ENCODE peak calls at places on chromosomes 7 and 10, in seven cellular contexts. One of them, this sample, is unnamed.

GRCh38 chr10:132584081-132584480 is 46.5 kb downstream of the INPP5A start:
- DNase-seq in suprapubic skin: no peak
- DNase-seq in NCI-H187: no peak
- DNase-seq in stimulated activated CD4-positive, alpha-beta T cell treated with anti-CD3 and anti-CD28 coated beads, Interleukin-2, amount 100 ng/mL, for 48 hours: no peak
- DNase-seq in frontal cortex: no peak
- DNase-seq in left ventricle myocardium superior: no peak
- DNase-seq in fibroblast of mammary gland: no peak
- DNase-seq in this sample: no peak

GRCh38 chr7:111987115-111987826 is 218.9 kb downstream of the DOCK4 start:
- DNase-seq in fibroblast of mammary gland: peak; percentile 80
- DNase-seq in suprapubic skin: no peak
- DNase-seq in NCI-H187: no peak
- DNase-seq in left ventricle myocardium superior: no peak
- DNase-seq in frontal cortex: no peak
- DNase-seq in stimulated activated CD4-positive, alpha-beta T cell treated with anti-CD3 and anti-CD28 coated beads, Interleukin-2, amount 100 ng/mL, for 48 hours: no peak
- DNase-seq in this sample: peak; percentile 81

GRCh38 chr10:15824498-15824897 is 35.8 kb downstream of the MINDY3 start:
- DNase-seq in stimulated activated CD4-positive, alpha-beta T cell treated with anti-CD3 and anti-CD28 coated beads, Interleukin-2, amount 100 ng/mL, for 48 hours: no peak
- DNase-seq in left ventricle myocardium superior: no peak
- DNase-seq in frontal cortex: no peak
- DNase-seq in fibroblast of mammary gland: peak; percentile 39
- DNase-seq in NCI-H187: no peak
- DNase-seq in suprapubic skin: no peak
- DNase-seq in this sample: peak; percentile 56

GRCh38 chr7:8109196-8110022 is 140.8 kb downstream of the GLCCI1 start:
- DNase-seq in left ventricle myocardium superior: no peak
- DNase-seq in stimulated activated CD4-positive, alpha-beta T cell treated with anti-CD3 and anti-CD28 coated beads, Interleukin-2, amount 100 ng/mL, for 48 hours: no peak
- DNase-seq in frontal cortex: no peak
- DNase-seq in suprapubic skin: no peak
- DNase-seq in NCI-H187: no peak
- DNase-seq in fibroblast of mammary gland: peak; percentile 44
- DNase-seq in this sample: peak; percentile 21

GRCh38 chr7:14403587-14403986 is 414.1 kb upstream of the ETV1 start:
- DNase-seq in fibroblast of mammary gland: peak; percentile 19
- DNase-seq in stimulated activated CD4-positive, alpha-beta T cell treated with anti-CD3 and anti-CD28 coated beads, Interleukin-2, amount 100 ng/mL, for 48 hours: no peak
- DNase-seq in frontal cortex: no peak
- DNase-seq in suprapubic skin: no peak
- DNase-seq in left ventricle myocardium superior: no peak
- DNase-seq in NCI-H187: no peak
- DNase-seq in this sample: no peak

GRCh38 chr7:106166651-106167342 is 54.7 kb upstream of the SYPL1 start:
- DNase-seq in NCI-H187: peak; percentile 21
- DNase-seq in fibroblast of mammary gland: peak; percentile 87
- DNase-seq in suprapubic skin: no peak
- DNase-seq in frontal cortex: peak; percentile 52
- DNase-seq in stimulated activated CD4-positive, alpha-beta T cell treated with anti-CD3 and anti-CD28 coated beads, Interleukin-2, amount 100 ng/mL, for 48 hours: peak; percentile 21
- DNase-seq in left ventricle myocardium superior: no peak
- DNase-seq in this sample: peak; percentile 91

GRCh38 chr7:150755473-150756099 is 18.4 kb downstream of the GIMAP5 start:
- DNase-seq in fibroblast of mammary gland: peak; percentile 59
- DNase-seq in suprapubic skin: no peak
- DNase-seq in NCI-H187: no peak
- DNase-seq in frontal cortex: no peak
- DNase-seq in left ventricle myocardium superior: no peak
- DNase-seq in stimulated activated CD4-positive, alpha-beta T cell treated with anti-CD3 and anti-CD28 coated beads, Interleukin-2, amount 100 ng/mL, for 48 hours: no peak
- DNase-seq in this sample: peak; percentile 40

GRCh38 chr7:2560175-2560695 is 1.5 kb downstream of the IQCE start:
- DNase-seq in stimulated activated CD4-positive, alpha-beta T cell treated with anti-CD3 and anti-CD28 coated beads, Interleukin-2, amount 100 ng/mL, for 48 hours: no peak
- DNase-seq in frontal cortex: no peak
- DNase-seq in fibroblast of mammary gland: peak; percentile 20
- DNase-seq in left ventricle myocardium superior: no peak
- DNase-seq in suprapubic skin: no peak
- DNase-seq in NCI-H187: no peak
- DNase-seq in this sample: peak; percentile 27

GRCh38 chr10:96625173-96625572 is 38.4 kb upstream of the TM9SF3 start:
- DNase-seq in fibroblast of mammary gland: no peak
- DNase-seq in left ventricle myocardium superior: no peak
- DNase-seq in frontal cortex: no peak
- DNase-seq in suprapubic skin: no peak
- DNase-seq in NCI-H187: no peak
- DNase-seq in stimulated activated CD4-positive, alpha-beta T cell treated with anti-CD3 and anti-CD28 coated beads, Interleukin-2, amount 100 ng/mL, for 48 hours: no peak
- DNase-seq in this sample: no peak

GRCh38 chr7:121603886-121604285 is 207.8 kb upstream of the FAM3C start:
- DNase-seq in fibroblast of mammary gland: no peak
- DNase-seq in left ventricle myocardium superior: no peak
- DNase-seq in frontal cortex: no peak
- DNase-seq in suprapubic skin: no peak
- DNase-seq in stimulated activated CD4-positive, alpha-beta T cell treated with anti-CD3 and anti-CD28 coated beads, Interleukin-2, amount 100 ng/mL, for 48 hours: no peak
- DNase-seq in NCI-H187: no peak
- DNase-seq in this sample: no peak

GRCh38 chr7:150341263-150342118 is at the start of gene RARRES2:
- DNase-seq in fibroblast of mammary gland: no peak
- DNase-seq in left ventricle myocardium superior: peak; percentile 79
- DNase-seq in NCI-H187: no peak
- DNase-seq in stimulated activated CD4-positive, alpha-beta T cell treated with anti-CD3 and anti-CD28 coated beads, Interleukin-2, amount 100 ng/mL, for 48 hours: no peak
- DNase-seq in suprapubic skin: peak; percentile 75
- DNase-seq in frontal cortex: peak; percentile 51
- DNase-seq in this sample: peak; percentile 79

GRCh38 chr10:5975641-5976473 is 1.5 kb downstream of the IL15RA start:
- DNase-seq in stimulated activated CD4-positive, alpha-beta T cell treated with anti-CD3 and anti-CD28 coated beads, Interleukin-2, amount 100 ng/mL, for 48 hours: peak; percentile 44
- DNase-seq in left ventricle myocardium superior: peak; percentile 7
- DNase-seq in NCI-H187: no peak
- DNase-seq in suprapubic skin: peak; percentile 78
- DNase-seq in frontal cortex: no peak
- DNase-seq in fibroblast of mammary gland: peak; percentile 51
- DNase-seq in this sample: peak; percentile 64

GRCh38 chr10:2873769-2874168 is 193.6 kb upstream of the PFKP start:
- DNase-seq in fibroblast of mammary gland: no peak
- DNase-seq in left ventricle myocardium superior: no peak
- DNase-seq in stimulated activated CD4-positive, alpha-beta T cell treated with anti-CD3 and anti-CD28 coated beads, Interleukin-2, amount 100 ng/mL, for 48 hours: no peak
- DNase-seq in NCI-H187: no peak
- DNase-seq in suprapubic skin: no peak
- DNase-seq in frontal cortex: no peak
- DNase-seq in this sample: no peak

This sample was measured in cardiac fibroblast.